ENCODE peak calls at places on chromosomes 13 and 19, in seven cellular contexts. T, A, C, E, P, K and F are unnamed samples.

GRCh38 chr19:51660975-51661600 is 14.5 kb upstream of the SIGLEC14 start:
- ATAC-seq in P (no peak), C (peak), K (peak), A (no peak), T (peak), E (no peak), F (peak)

GRCh38 chr13:98994896-98995295 is 17.0 kb upstream of the DOCK9 start:
- ATAC-seq in E (no peak), P (peak), C (peak), A (no peak), T (no peak), K (no peak), F (no peak)

GRCh38 chr19:47351545-47351944 is 2.4 kb downstream of the DHX34 start:
- ATAC-seq in C (no peak), K (no peak), E (no peak), P (no peak), A (no peak), T (no peak), F (no peak)

GRCh38 chr19:44875666-44876418 is 15.2 kb upstream of the TOMM40 start:
- ATAC-seq in P (no peak), A (no peak), E (no peak), C (no peak), T (peak), K (peak), F (no peak)

GRCh38 chr13:21420706-21421105 is 38.4 kb downstream of the ZDHHC20 start:
- ATAC-seq in T (no peak), E (no peak), K (no peak), A (no peak), C (no peak), P (no peak), F (peak)

GRCh38 chr19:8681345-8682021 is 17.1 kb downstream of the ACTL9 start:
- ATAC-seq in E (no peak), P (no peak), K (no peak), A (peak), T (no peak), C (no peak), F (no peak)

GRCh38 chr19:41872775-41873647 is 4.1 kb upstream of the CD79A start:
- ATAC-seq in E (no peak), C (no peak), P (no peak), A (no peak), T (peak), K (peak), F (no peak)

GRCh38 chr13:89897681-89898080 is 1449.8 kb upstream of the MIR17HG start:
- ATAC-seq in E (no peak), A (no peak), P (no peak), K (no peak), T (no peak), C (no peak), F (no peak)

GRCh38 chr13:33767140-33767539 is 50.8 kb upstream of the RFC3 start:
- ATAC-seq in P (no peak), T (no peak), E (no peak), K (no peak), A (no peak), C (no peak), F (no peak)

GRCh38 chr13:74443623-74444022 is 309.4 kb upstream of the KLF12 start:
- ATAC-seq in K (no peak), C (no peak), A (no peak), T (no peak), E (no peak), P (no peak), F (no peak)

GRCh38 chr19:12293771-12294307 is 844 bp downstream of the ZNF44 start:
- ATAC-seq in T (peak), K (peak), P (peak), A (peak), C (peak), E (peak), F (peak)

GRCh38 chr13:92682832-92683517 is 543.6 kb upstream of the GPC6 start:
- ATAC-seq in E (peak), K (no peak), T (no peak), C (no peak), A (no peak), P (no peak), F (no peak)

GRCh38 chr13:80923907-80924306 is 583.0 kb upstream of the SPRY2 start:
- ATAC-seq in A (no peak), P (no peak), C (no peak), T (no peak), E (peak), K (no peak), F (no peak)

GRCh38 chr19:42388851-42389489 is 1.1 kb downstream of the CNFN start:
- ATAC-seq in P (no peak), E (no peak), A (no peak), T (no peak), K (no peak), C (no peak), F (no peak)

GRCh38 chr13:44819245-44819644 is 170.0 kb downstream of the NUFIP1 start:
- ATAC-seq in C (no peak), P (no peak), E (no peak), A (peak), T (peak), K (no peak), F (peak)

GRCh38 chr13:32031025-32031814 is at the start of gene FRY:
- ATAC-seq in C (peak), P (peak), E (peak), T (peak), A (peak), K (peak), F (peak)

GRCh38 chr19:39372047-39372802 is 18.7 kb downstream of the PAF1 start:
- ATAC-seq in T (peak), P (no peak), K (peak), E (peak), A (no peak), C (no peak), F (no peak)

GRCh38 chr19:35107541-35107939 is 8.1 kb upstream of the FXYD3 start:
- ATAC-seq in C (no peak), T (peak), A (no peak), E (no peak), K (peak), P (no peak), F (peak)

GRCh38 chr13:44648392-44649117 is 72.4 kb upstream of the TSC22D1 start:
- ATAC-seq in T (peak), A (peak), C (no peak), K (no peak), P (no peak), E (no peak), F (peak)

GRCh38 chr19:50398675-50399367 is 14.7 kb downstream of the POLD1 start:
- ATAC-seq in A (no peak), C (no peak), P (no peak), T (no peak), E (no peak), K (no peak), F (no peak)

GRCh38 chr19:15715642-15716041 is 12.2 kb upstream of the OR10H2 start:
- ATAC-seq in A (no peak), K (peak), P (no peak), C (no peak), T (no peak), E (no peak), F (no peak)

GRCh38 chr13:100131863-100132574 is 43.1 kb downstream of the PCCA start:
- ATAC-seq in T (peak), E (no peak), K (no peak), C (peak), P (no peak), A (peak), F (peak)